ENCODE peak calls at places on chromosomes 2 and 18, in nine cellular contexts. O, B, Y, A, G, D, E, Q and P are unnamed samples.

GRCh38 chr2:237352279-237352845 is 61.6 kb downstream of the COL6A3 start:
- DNase-seq in O (no peak), B (no peak), Y (no peak), A (no peak), G (no peak), D (no peak), E (no peak), Q (no peak), P (no peak)

GRCh38 chr2:96934096-96934495 is 52.3 kb downstream of the FAM178B start:
- DNase-seq in O (no peak), B (no peak), Y (no peak), A (no peak), G (peak; percentile 40), D (no peak), E (no peak), Q (no peak), P (no peak)

GRCh38 chr2:236954641-236955040 is 131.0 kb upstream of the COPS8 start:
- DNase-seq in O (no peak), B (no peak), Y (no peak), A (no peak), G (no peak), D (no peak), E (no peak), Q (no peak), P (no peak)

GRCh38 chr2:104654813-104655212 is 199.1 kb upstream of the POU3F3 start:
- DNase-seq in O (no peak), B (no peak), Y (no peak), A (peak; percentile 69), G (no peak), D (no peak), E (no peak), Q (no peak), P (peak; percentile 16)

GRCh38 chr2:135246856-135247255 is 194.8 kb downstream of the RAB3GAP1 start:
- DNase-seq in O (no peak), B (no peak), Y (no peak), A (no peak), G (no peak), D (no peak), E (no peak), Q (no peak), P (no peak)

GRCh38 chr2:171166328-171166983 is 5.8 kb upstream of the TLK1 start:
- DNase-seq in O (no peak), B (no peak), Y (no peak), A (no peak), G (no peak), D (peak; percentile 61), E (peak; percentile 15), Q (no peak), P (no peak)

GRCh38 chr18:62781893-62782292 is 66.6 kb downstream of the PHLPP1 start:
- DNase-seq in O (no peak), B (no peak), Y (no peak), A (no peak), G (no peak), D (peak; percentile 84), E (no peak), Q (no peak), P (no peak)

GRCh38 chr2:73033142-73033765 is 38.3 kb downstream of the SFXN5 start:
- DNase-seq in O (no peak), B (no peak), Y (peak; percentile 57), A (no peak), G (no peak), D (no peak), E (no peak), Q (no peak), P (no peak)

GRCh38 chr18:70387018-70387417 is 98.2 kb downstream of the SOCS6 start:
- DNase-seq in O (no peak), B (no peak), Y (no peak), A (no peak), G (no peak), D (no peak), E (no peak), Q (no peak), P (no peak)

GRCh38 chr2:120704696-120705095 is 31.0 kb upstream of the GLI2 start:
- DNase-seq in O (no peak), B (no peak), Y (no peak), A (no peak), G (no peak), D (no peak), E (no peak), Q (no peak), P (no peak)
- TF ChIP-seq CTCF in O (no peak), B (no peak), Y (no peak), A (no peak), G (no peak), D (no peak), E (no peak), Q (no peak), P (no peak)

GRCh38 chr18:54204883-54205282 is 19.6 kb downstream of the MBD2 start:
- DNase-seq in O (no peak), B (no peak), Y (no peak), A (no peak), G (no peak), D (no peak), E (no peak), Q (no peak), P (no peak)
- H3K4me1 ChIP-seq in O (no peaks in the 10 kb centered on the region), B (no peaks in the 10 kb centered on the region), Y (peaks cover 5% of the 10 kb centered on the region), A (peaks cover 5% of the 10 kb centered on the region), G (no peaks in the 10 kb centered on the region), D (peaks cover 9% of the 10 kb centered on the region), E (peaks cover 20% of the 10 kb centered on the region), Q (peaks cover 38% of the 10 kb centered on the region), P (peaks cover 32% of the 10 kb centered on the region)

GRCh38 chr2:203691149-203691548 is 15.3 kb upstream of the CD28 start:
- DNase-seq in O (no peak), B (no peak), Y (no peak), A (no peak), G (no peak), D (no peak), E (no peak), Q (no peak), P (no peak)
- H3K27me3 ChIP-seq in O (no peaks in the 10 kb centered on the region), B (no peaks in the 10 kb centered on the region), Y (no peaks in the 10 kb centered on the region), A (no peaks in the 10 kb centered on the region), G (no peaks in the 10 kb centered on the region), D (no peaks in the 10 kb centered on the region), E (no peaks in the 10 kb centered on the region), Q (no peaks in the 10 kb centered on the region), P (no peaks in the 10 kb centered on the region)

DNA sequence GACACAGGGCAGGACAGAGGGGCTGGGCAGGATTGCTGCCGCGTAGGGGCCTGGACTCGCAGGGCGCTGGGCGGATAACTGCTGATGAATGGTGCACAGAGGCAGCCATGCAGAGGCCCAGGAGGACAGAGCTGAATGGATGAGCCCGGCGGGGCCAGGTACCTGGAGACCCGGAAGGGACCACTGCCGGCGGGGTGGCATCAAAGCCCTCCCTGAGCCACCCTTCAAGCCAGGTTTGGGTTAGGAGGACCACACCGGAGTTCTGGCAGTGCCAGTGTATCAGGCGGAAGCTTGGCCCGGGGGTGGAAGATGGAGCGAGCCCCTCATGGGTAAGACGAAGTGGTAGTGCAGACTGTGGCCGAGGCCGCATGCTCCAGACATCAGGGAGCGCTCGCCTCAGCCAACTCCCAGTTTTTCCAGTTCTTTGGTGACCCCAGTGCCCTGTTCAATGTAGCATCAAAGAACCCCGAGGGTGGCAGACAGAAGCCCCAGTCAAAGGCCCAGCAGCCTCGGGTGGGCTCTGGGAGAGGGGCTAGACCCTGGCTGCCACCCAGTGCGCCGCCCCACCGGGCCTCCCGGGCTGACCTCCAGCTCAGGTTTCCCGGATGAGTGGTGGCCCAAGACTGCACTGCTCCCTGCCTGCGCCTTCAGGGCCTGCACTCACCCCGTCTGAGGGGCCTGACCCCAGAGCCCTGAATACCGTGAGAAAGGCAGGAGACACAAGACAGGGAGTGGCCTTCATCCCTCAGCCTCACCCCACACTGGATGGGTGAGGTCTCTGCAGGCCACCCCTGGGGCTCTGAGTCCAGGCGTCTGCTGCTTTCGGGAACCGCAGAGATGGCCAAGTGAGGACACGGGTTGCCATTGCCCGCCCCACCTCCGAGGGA is 50.9 kb downstream of the ACAA2 start:
- DNase-seq in O (peak; percentile 13), B (no peak), Y (no peak), A (no peak), G (no peak), D (no peak), E (no peak), Q (no peak), P (no peak)
- TF ChIP-seq CTCF in O (no peak), B (no peak), Y (no peak), A (no peak), G (no peak), D (no peak), E (no peak), Q (no peak), P (no peak)

DNA sequence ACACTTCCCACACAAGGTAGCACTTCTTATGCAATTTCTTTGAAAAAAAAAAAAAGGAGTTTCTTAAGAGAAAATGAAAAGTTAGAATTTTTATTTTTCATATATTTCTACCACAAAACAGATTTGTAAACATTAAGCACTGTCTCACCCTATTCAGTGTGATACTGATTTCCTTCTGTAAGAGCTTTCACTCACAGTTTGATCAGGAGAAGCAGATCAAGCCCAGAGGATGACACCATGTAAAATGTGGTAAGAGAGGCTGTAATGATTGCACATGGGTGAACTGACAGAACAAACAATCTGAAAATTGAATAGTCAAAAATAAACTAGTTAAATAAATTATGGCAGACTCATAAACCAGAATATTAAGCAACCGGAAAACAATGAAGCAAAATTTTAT is 54.5 kb downstream of the MEMO1 start:
- DNase-seq in O (no peak), B (no peak), Y (no peak), A (no peak), G (no peak), D (no peak), E (no peak), Q (no peak), P (no peak)
- H3K4me1 ChIP-seq in O (no peaks in the 10 kb centered on the region), B (peaks cover 12% of the 10 kb centered on the region), Y (no peaks in the 10 kb centered on the region), A (no peaks in the 10 kb centered on the region), G (no peaks in the 10 kb centered on the region), D (no peaks in the 10 kb centered on the region), E (no peaks in the 10 kb centered on the region), Q (peaks cover 14% of the 10 kb centered on the region), P (no peaks in the 10 kb centered on the region)

GRCh38 chr18:42915240-42915791 is 200.2 kb downstream of the RIT2 start:
- DNase-seq in O (peak; percentile 3), B (no peak), Y (no peak), A (no peak), G (no peak), D (no peak), E (no peak), Q (no peak), P (no peak)
- H3K27me3 ChIP-seq in O (no peaks in the 10 kb centered on the region), B (no peaks in the 10 kb centered on the region), Y (no peaks in the 10 kb centered on the region), A (no peaks in the 10 kb centered on the region), G (no peaks in the 10 kb centered on the region), D (no peaks in the 10 kb centered on the region), E (no peaks in the 10 kb centered on the region), Q (no peaks in the 10 kb centered on the region), P (no peaks in the 10 kb centered on the region)

GRCh38 chr18:23237524-23238151 is 102.4 kb downstream of the CABLES1 start:
- DNase-seq in O (peak; percentile 50), B (no peak), Y (peak; percentile 41), A (peak; percentile 50), G (peak; percentile 72), D (peak; percentile 77), E (no peak), Q (peak; percentile 73), P (no peak)
- TF ChIP-seq CTCF in O (peak; percentile 23), B (no peak), Y (no peak), A (peak; percentile 24), G (no peak), D (peak; percentile 14), E (no peak), Q (peak; percentile 41), P (no peak)